ENCODE peak calls at places on chromosomes 1 and 21, in four cellular contexts. D is Peyer's patch, Y is testis, A is sigmoid colon. N is an unnamed sample.

GRCh38 chr1:50156241-50157010 is 47.7 kb downstream of the ELAVL4 start:
- DNase-seq in A (no peak), D (no peak), Y (no peak), N (no peak)

GRCh38 chr1:214551436-214552173 is at the start of gene PTPN14:
- DNase-seq in D (peak), Y (peak), A (peak), N (peak)

GRCh38 chr1:164716992-164717703 is 158.2 kb downstream of the PBX1 start:
- DNase-seq in Y (no peak), A (no peak), D (no peak), N (no peak)

GRCh38 chr1:13479171-13479856 is 34.5 kb downstream of the LRRC38 start:
- DNase-seq in Y (no peak), A (no peak), D (no peak), N (no peak)

GRCh38 chr1:71054791-71055190 is 7.2 kb upstream of the PTGER3 start:
- DNase-seq in A (no peak), Y (no peak), D (no peak), N (no peak)

GRCh38 chr1:48859429-48859828 is 82.7 kb upstream of the BEND5 start:
- DNase-seq in D (no peak), A (no peak), Y (no peak), N (no peak)

GRCh38 chr1:24321712-24322635 is 2.8 kb downstream of the GRHL3 start:
- DNase-seq in D (peak), Y (peak), A (peak), N (peak)

GRCh38 chr1:234331511-234331910 is 41.7 kb upstream of the COA6 start:
- DNase-seq in A (no peak), Y (no peak), D (no peak), N (no peak)

GRCh38 chr1:184622136-184622823 is 132.4 kb downstream of the EDEM3 start:
- DNase-seq in D (peak), A (peak), Y (peak), N (peak)

GRCh38 chr1:161721738-161722343 is 497 bp downstream of the FCRLB start:
- DNase-seq in D (no peak), Y (no peak), A (no peak), N (no peak)

GRCh38 chr1:155840391-155840790 is 16.6 kb downstream of the GON4L start:
- DNase-seq in Y (no peak), A (no peak), D (no peak), N (no peak)

GRCh38 chr1:117658676-117659075 is 52.8 kb downstream of the TENT5C start:
- DNase-seq in A (no peak), D (no peak), Y (no peak), N (no peak)

GRCh38 chr1:162627662-162628296 is 4.5 kb upstream of the DDR2 start:
- DNase-seq in D (no peak), Y (no peak), A (no peak), N (no peak)

GRCh38 chr1:56517404-56518130 is 61.8 kb downstream of the PLPP3 start:
- DNase-seq in Y (no peak), A (no peak), D (no peak), N (no peak)

GRCh38 chr1:88311907-88312306 is 372.2 kb upstream of the PKN2 start:
- DNase-seq in Y (no peak), A (no peak), D (no peak), N (no peak)

GRCh38 chr1:18182518-18183160 is 75.0 kb downstream of the IGSF21 start:
- DNase-seq in D (no peak), Y (no peak), A (no peak), N (no peak)

GRCh38 chr1:239587066-239587465 is 200.7 kb downstream of the CHRM3 start:
- DNase-seq in Y (no peak), D (no peak), A (no peak), N (no peak)

GRCh38 chr1:228212415-228212965 is 4.6 kb downstream of the OBSCN start:
- DNase-seq in A (no peak), D (no peak), Y (no peak), N (no peak)

DNA sequence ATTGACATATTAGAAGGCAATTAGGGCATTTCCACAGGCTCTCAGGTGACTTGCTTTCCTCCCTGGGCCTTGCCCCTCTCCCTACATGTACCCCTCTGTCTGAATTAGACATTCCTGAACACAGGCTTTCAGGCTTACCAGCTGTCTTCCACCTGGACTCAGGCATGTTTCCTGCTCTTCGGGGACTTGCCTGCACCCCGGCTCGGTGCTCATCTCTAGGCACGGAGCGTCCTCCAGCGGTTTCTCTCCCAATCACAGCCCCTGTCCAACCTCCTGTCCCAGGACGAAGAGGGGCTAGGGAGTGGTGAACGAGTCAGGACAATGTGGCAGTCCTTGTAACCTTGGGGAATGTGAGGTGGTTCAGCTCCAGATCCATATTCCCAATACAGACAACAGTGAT is 4.2 kb downstream of the PROK1 start:
- DNase-seq in D (no peak), Y (peak), A (no peak), N (no peak)
- TF ChIP-seq CTCF in D (no peak), Y (no peak), A (no peak), N (no peak)

GRCh38 chr21:35720065-35720810 is 340.1 kb downstream of the SETD4 start:
- DNase-seq in A (no peak), D (no peak), Y (no peak), N (no peak)
- H3K27ac ChIP-seq in A (no peak), D (no peak), Y (no peak), N (no peak)

DNA sequence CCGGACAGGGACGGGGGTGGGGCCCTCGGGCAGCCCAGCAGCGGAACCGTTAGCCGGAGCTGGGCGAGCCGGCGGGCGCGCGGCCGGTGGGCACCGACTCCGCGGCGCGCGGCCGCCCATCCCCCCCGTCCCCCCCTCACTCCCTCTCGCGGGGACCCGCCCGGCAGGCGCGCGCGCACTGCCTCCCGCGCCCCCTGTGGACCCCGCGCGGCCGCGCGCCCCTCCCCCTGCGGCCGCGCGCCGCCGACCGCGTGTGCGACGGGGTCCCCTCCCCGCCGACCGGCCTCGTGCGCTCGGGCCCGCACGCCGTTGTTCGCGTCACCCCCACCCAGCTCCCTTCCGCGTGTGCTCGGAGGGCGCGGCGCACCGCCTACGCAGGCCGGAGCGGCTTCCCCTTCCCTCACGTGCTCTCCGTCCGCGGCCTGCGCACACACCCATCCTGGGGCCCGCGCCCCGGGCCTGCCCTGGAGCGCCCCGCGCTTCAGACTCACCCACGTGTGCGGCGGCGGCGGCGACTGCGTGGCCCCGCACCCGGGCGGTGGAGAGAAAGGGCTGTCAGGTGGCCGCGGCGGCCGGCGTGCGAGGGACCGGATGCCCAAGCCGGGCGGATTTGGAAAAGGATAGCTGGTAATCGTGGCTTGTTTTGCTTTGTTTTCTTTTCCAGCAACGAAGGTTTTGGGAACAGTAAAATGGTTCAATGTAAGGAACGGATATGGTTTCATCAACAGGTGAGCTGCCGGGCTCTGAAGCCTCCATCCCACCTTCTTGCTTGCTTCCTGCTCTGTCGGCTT is 716 bp downstream of the YBX1 start:
- DNase-seq in D (peak), Y (peak), A (peak), N (peak)
- TF ChIP-seq POLR2A in D (peak), Y (no peak), A (no peak), N (peak)

GRCh38 chr1:85230305-85230977 is 29.0 kb downstream of the C1orf52 start:
- DNase-seq in Y (no peak), A (no peak), D (no peak), N (no peak)
- TF ChIP-seq CTCF in Y (no peak), A (no peak), D (peak), N (no peak)

DNA sequence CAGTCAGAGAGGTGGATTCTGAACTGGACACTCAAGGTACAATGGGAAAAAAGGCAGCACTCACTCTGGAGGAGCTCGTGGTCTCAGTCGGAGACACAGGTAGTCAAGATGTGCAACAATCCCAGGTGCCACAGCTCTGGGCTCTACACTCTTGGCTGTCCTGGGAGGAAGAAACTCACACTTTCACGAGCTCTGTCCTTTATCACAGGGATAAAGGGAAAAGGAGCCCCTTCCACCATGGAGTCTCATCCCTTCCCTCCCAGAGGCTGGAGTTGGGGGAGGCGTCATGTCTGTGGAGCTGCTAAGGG is 20.3 kb downstream of the CDK18 start:
- DNase-seq in A (no peak), D (no peak), Y (no peak), N (no peak)
- H3K27ac ChIP-seq in A (no peak), D (no peak), Y (no peak), N (no peak)

GRCh38 chr1:225877570-225877969 is 4.6 kb downstream of the TMEM63A start:
- DNase-seq in A (peak), D (peak), Y (peak), N (peak)
- TF ChIP-seq POLR2A in A (no peak), D (no peak), Y (no peak), N (no peak)

GRCh38 chr1:58430355-58431335 is 115.9 kb downstream of the OMA1 start:
- DNase-seq in D (no peak), Y (peak), A (no peak), N (no peak)

GRCh38 chr1:58431847-58432246 is 114.7 kb downstream of the OMA1 start:
- DNase-seq in A (no peak), D (no peak), Y (no peak), N (no peak)

GRCh38 chr1:58434587-58434986 is 111.9 kb downstream of the OMA1 start:
- DNase-seq in Y (no peak), D (no peak), A (no peak), N (no peak)

GRCh38 chr1:58434181-58434580 is 112.3 kb downstream of the OMA1 start:
- DNase-seq in A (no peak), Y (no peak), D (no peak), N (no peak)

GRCh38 chr1:58432813-58433668 is 113.5 kb downstream of the OMA1 start:
- DNase-seq in A (no peak), D (no peak), Y (no peak), N (peak)
- TF ChIP-seq CTCF in A (no peak), D (no peak), Y (no peak), N (no peak)

GRCh38 chr1:213066363-213066762 is 15.3 kb downstream of the RPS6KC1 start:
- DNase-seq in D (no peak), Y (no peak), A (no peak), N (no peak)
- H3K27ac ChIP-seq in D (no peak), Y (no peak), A (no peak), N (no peak)

DNA sequence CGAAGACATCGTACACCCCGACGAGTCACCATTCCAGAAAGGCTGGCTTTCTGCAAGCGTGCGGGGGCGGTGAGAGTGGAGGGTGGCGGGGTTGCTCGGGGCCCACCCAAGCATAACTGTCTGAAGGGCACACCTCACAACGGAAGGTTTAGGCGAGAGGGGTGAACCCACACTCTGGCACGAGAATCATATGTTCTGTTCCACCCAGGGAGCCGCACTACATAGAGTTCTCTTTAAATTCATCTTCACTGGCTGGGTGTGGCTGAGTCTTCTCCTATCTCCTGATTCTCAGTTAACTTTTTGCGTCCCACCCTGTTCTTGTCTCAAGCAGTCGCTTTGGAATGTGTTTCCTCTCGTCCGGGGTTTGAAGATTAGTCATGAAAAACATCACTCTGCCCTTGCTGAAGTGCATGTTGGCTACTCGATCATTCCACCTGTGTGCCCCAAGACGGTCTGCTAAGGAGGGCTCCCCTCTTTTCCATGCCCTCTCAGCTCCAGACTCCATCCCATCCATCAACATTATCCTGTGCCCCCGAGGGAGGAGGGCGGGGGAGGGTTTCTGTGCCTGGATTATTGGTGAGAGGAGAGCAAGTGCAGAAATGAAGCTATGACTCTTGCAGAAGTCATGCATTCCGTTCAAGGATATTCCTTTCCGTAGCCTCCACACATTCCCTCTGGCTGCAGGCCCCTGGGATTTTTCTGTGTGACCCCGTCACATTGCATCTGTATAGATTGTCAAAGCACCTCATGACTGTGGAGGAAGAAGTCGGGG is 53.5 kb upstream of the CD34 start:
- DNase-seq in A (no peak), Y (no peak), D (no peak), N (no peak)
- TF ChIP-seq POLR2A in A (no peak), Y (no peak), D (no peak), N (no peak)

DNA sequence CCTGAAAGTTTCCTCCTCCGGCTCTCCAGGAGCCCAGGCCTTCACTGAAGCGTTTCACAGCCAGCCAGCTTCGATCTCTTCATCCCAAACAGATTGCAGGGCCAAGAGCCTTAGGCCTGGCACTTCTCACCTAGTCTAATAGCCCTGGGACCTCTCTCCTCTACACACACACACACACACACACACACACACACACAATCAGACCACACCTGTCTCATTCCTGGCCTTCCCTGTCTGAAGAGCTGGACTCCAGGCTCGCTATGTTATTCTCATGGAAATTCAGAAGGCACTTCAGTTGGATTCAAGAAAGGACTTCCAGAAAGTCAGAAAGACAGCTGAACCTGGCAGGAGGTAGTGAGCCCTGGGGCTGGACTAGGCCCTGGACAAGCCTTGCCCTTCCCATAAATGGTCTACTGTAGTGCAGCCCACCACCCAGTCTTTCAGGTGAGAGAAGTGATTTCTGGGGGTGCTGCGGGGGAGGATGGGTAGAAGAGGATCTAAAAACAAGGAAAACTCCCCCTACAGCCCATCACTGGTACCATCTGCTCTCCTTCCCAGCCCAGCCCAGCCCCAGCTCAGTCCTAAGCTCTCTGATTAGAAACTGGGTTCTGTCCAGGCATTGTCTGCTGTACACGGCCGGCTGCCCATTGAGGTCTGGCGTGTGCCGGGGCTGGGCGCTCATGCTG is 2.7 kb downstream of the KIF21B start:
- DNase-seq in A (no peak), Y (no peak), D (no peak), N (no peak)
- TF ChIP-seq CTCF in A (no peak), Y (no peak), D (peak), N (no peak)